ENCODE peak calls at places on chromosomes 16 and 17, in four cellular contexts. F is CD4-positive, alpha-beta memory T cell; A is epithelial cell of prostate; T is fibroblast of lung. H is an unnamed sample.

GRCh38 chr16:18983565-18984424 is at the start of gene TMC7:
- DNase-seq in F (no peak), T (peak), A (no peak), H (peak)

GRCh38 chr17:81928497-81929252 is 1.1 kb upstream of the MAFG start:
- DNase-seq in F (no peak), A (no peak), T (no peak), H (no peak)

GRCh38 chr16:9256196-9256595 is 164.8 kb downstream of the HAPSTR1 start:
- DNase-seq in A (no peak), F (no peak), T (no peak), H (peak)

GRCh38 chr17:70344356-70345060 is 175.2 kb downstream of the KCNJ2 start:
- DNase-seq in F (no peak), T (peak), A (no peak), H (no peak)

GRCh38 chr16:19410435-19411153 is 7.1 kb upstream of the TMC5 start:
- DNase-seq in A (no peak), T (no peak), F (no peak), H (peak)

GRCh38 chr17:39064374-39064773 is 87.1 kb downstream of the PLXDC1 start:
- DNase-seq in F (no peak), A (peak), T (peak), H (no peak)

GRCh38 chr16:50056226-50056625 is 9.5 kb upstream of the HEATR3 start:
- DNase-seq in T (no peak), A (no peak), F (no peak), H (no peak)

GRCh38 chr17:48842746-48843145 is 11.9 kb downstream of the CALCOCO2 start:
- DNase-seq in F (no peak), T (no peak), A (no peak), H (no peak)

GRCh38 chr17:81900181-81900820 is 1.7 kb upstream of the NPB start:
- DNase-seq in F (peak), T (no peak), A (no peak), H (peak)

GRCh38 chr16:24541534-24541933 is 2.2 kb downstream of the RBBP6 start:
- DNase-seq in A (no peak), T (no peak), F (no peak), H (no peak)

GRCh38 chr16:58035356-58036170 is 10.0 kb downstream of the MMP15 start:
- DNase-seq in A (no peak), F (peak), T (no peak), H (no peak)

DNA sequence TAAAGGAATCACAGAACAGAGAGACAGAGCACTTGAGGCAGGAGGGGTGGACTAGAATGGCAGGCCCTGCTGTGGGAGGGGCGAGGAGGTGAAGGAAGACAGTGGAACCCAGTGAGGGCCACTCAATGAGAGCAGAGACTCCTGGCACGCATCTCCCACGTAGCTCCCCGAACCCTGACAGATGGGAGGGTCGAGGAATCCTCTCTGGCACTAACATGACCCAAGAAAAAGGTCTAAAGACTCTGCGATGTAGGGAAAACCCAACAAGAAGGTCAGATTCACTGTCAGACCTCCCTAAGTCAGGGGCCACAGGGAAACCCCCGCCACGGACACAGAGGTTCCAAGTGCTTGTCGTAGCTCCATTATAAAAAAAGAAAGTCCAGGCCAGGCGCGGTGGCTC is 15.0 kb downstream of the ZDHHC7 start:
- DNase-seq in A (no peak), T (no peak), F (no peak), H (no peak)
- H3K27ac ChIP-seq in A (peak), T (peak), F (no peak), H (no peak)

GRCh38 chr17:79952915-79953314 is 82.8 kb downstream of the TBC1D16 start:
- DNase-seq in A (no peak), T (peak), F (no peak), H (no peak)
- H3K27ac ChIP-seq in A (no peak), T (no peak), F (no peak), H (no peak)

DNA sequence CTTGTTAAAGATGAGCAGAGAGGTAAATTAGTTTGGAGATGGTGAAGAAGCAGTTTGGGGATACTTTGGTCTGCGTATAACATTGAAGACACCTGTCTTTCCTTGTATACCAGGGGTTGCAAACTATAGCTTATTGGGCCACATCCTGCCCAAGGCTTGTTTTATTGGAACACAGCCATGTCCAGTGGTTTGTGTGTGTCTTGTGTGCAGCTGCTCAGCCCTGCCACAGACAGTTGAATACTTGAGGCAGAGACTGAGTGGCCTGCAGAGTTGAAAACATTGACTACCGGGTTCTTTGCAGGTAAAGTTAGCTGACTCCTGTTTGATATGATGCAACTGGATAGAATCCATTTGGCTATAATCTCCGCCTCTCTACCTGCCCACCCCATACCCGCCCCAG is 224.4 kb downstream of the PRKCA start:
- DNase-seq in T (no peak), A (no peak), F (no peak), H (no peak)
- H3K27ac ChIP-seq in T (no peak), A (no peak), F (no peak), H (no peak)

GRCh38 chr16:62033065-62033464 is 3.2 kb downstream of the CDH8 start:
- DNase-seq in F (no peak), A (no peak), T (no peak), H (no peak)

GRCh38 chr16:62034236-62035114 is 1.8 kb downstream of the CDH8 start:
- DNase-seq in T (no peak), A (no peak), F (no peak), H (peak)

GRCh38 chr16:62035115-62036092 is 834 bp downstream of the CDH8 start:
- DNase-seq in F (no peak), T (no peak), A (no peak), H (peak)

GRCh38 chr16:62029947-62030346 is 6.3 kb downstream of the CDH8 start:
- DNase-seq in A (no peak), T (no peak), F (no peak), H (no peak)
- H3K27ac ChIP-seq in A (no peak), T (no peak), F (no peak), H (no peak)

GRCh38 chr17:35086931-35087573 is 23.5 kb upstream of the RFFL start:
- DNase-seq in A (no peak), T (no peak), F (no peak), H (no peak)

GRCh38 chr17:35089846-35090193 is 26.3 kb upstream of the RFFL start:
- DNase-seq in A (no peak), F (no peak), T (peak), H (peak)

GRCh38 chr17:35087731-35088646 is 24.5 kb upstream of the RFFL start:
- DNase-seq in T (peak), F (peak), A (no peak), H (no peak)

GRCh38 chr17:35088911-35089845 is 25.7 kb upstream of the RFFL start:
- DNase-seq in A (no peak), F (peak), T (peak), H (peak)

DNA sequence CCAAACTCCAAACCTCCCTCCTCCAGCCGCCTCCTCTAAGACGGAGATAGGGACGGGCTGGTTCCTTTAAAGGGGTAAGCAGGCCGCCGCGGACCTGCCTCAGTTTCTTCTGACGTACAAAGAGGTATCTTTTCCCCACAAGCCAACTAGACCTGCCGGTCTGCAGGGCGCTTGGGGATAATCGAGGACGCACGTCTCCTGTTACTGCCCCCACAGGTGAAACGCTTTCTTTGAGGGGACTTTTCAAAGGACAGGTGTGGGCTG is 25.1 kb upstream of the RFFL start:
- DNase-seq in T (no peak), A (no peak), F (no peak), H (peak)
- H3K27ac ChIP-seq in T (peak), A (peak), F (peak), H (no peak)

GRCh38 chr17:78421534-78422266 is 43.3 kb downstream of the PGS1 start:
- DNase-seq in T (peak), F (peak), A (no peak), H (peak)
- H3K27ac ChIP-seq in T (peak), F (no peak), A (no peak), H (no peak)

GRCh38 chr16:4388275-4389021 is 16.8 kb downstream of the VASN start:
- DNase-seq in T (no peak), A (no peak), F (no peak), H (no peak)
- H3K27ac ChIP-seq in T (peak), A (no peak), F (no peak), H (no peak)

DNA sequence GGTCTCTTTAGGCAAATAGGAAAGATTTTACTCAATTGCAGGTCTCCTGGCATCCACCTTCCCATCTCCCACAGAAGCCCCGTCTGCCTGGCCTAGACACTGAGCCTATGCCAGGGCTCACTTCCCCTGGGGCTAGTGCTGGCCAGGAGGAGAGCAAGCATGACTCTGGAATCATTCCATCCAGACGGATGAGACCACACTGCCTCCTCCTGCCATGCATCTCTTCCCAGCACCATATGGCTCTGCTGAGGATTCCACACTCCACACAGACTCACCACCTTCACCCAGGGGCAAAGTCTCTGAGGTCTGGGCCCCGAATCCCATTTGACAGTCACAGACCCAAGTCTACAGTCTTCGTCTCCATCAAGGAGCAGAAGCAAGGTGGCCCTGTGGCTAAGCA is 346.5 kb downstream of the C16orf95 start:
- DNase-seq in A (no peak), T (no peak), F (no peak), H (no peak)
- H3K27ac ChIP-seq in A (no peak), T (no peak), F (no peak), H (no peak)